ENCODE peak calls at places on chromosomes 3 and 15, in six cellular contexts. One of them, this sample, is unnamed.

GRCh38 chr3:148737104-148737525 is 39.4 kb downstream of the AGTR1 start:
- DNase-seq in M059J: no peak
- DNase-seq in HEK293T: no peak
- DNase-seq in ecto neural progenitor cell: no peak
- DNase-seq in stimulated activated CD4-positive, alpha-beta T cell treated with anti-CD3 and anti-CD28 coated beads, Interleukin-2, amount 100 ng/mL, for 24 hours: no peak
- DNase-seq in fibroblast of the conjunctiva: no peak
- DNase-seq in this sample: no peak

GRCh38 chr3:8800016-8800415 is 30.6 kb upstream of the OXTR start:
- DNase-seq in M059J: no peak
- DNase-seq in HEK293T: no peak
- DNase-seq in ecto neural progenitor cell: no peak
- DNase-seq in stimulated activated CD4-positive, alpha-beta T cell treated with anti-CD3 and anti-CD28 coated beads, Interleukin-2, amount 100 ng/mL, for 24 hours: no peak
- DNase-seq in fibroblast of the conjunctiva: no peak
- DNase-seq in this sample: no peak

GRCh38 chr3:150555859-150556436 is 9.4 kb downstream of the EIF2A start:
- DNase-seq in M059J: no peak
- DNase-seq in HEK293T: no peak
- DNase-seq in ecto neural progenitor cell: no peak
- DNase-seq in stimulated activated CD4-positive, alpha-beta T cell treated with anti-CD3 and anti-CD28 coated beads, Interleukin-2, amount 100 ng/mL, for 24 hours: no peak
- DNase-seq in fibroblast of the conjunctiva: no peak
- DNase-seq in this sample: no peak

GRCh38 chr15:67017318-67017717 is 48.1 kb upstream of the SMAD3 start:
- DNase-seq in M059J: no peak
- DNase-seq in HEK293T: no peak
- DNase-seq in ecto neural progenitor cell: no peak
- DNase-seq in stimulated activated CD4-positive, alpha-beta T cell treated with anti-CD3 and anti-CD28 coated beads, Interleukin-2, amount 100 ng/mL, for 24 hours: no peak
- DNase-seq in fibroblast of the conjunctiva: no peak
- DNase-seq in this sample: no peak

GRCh38 chr3:36444909-36445308 is 64.6 kb downstream of the STAC start:
- DNase-seq in M059J: peak; percentile 57
- DNase-seq in HEK293T: no peak
- DNase-seq in ecto neural progenitor cell: no peak
- DNase-seq in stimulated activated CD4-positive, alpha-beta T cell treated with anti-CD3 and anti-CD28 coated beads, Interleukin-2, amount 100 ng/mL, for 24 hours: no peak
- DNase-seq in fibroblast of the conjunctiva: no peak
- DNase-seq in this sample: no peak

GRCh38 chr3:25587094-25587493 is 77.6 kb downstream of the TOP2B start:
- DNase-seq in M059J: no peak
- DNase-seq in HEK293T: no peak
- DNase-seq in ecto neural progenitor cell: no peak
- DNase-seq in stimulated activated CD4-positive, alpha-beta T cell treated with anti-CD3 and anti-CD28 coated beads, Interleukin-2, amount 100 ng/mL, for 24 hours: no peak
- DNase-seq in fibroblast of the conjunctiva: no peak
- DNase-seq in this sample: no peak

GRCh38 chr3:187967982-187968381 is 186.0 kb upstream of the LPP start:
- DNase-seq in M059J: peak; percentile 66
- DNase-seq in HEK293T: no peak
- DNase-seq in ecto neural progenitor cell: no peak
- DNase-seq in stimulated activated CD4-positive, alpha-beta T cell treated with anti-CD3 and anti-CD28 coated beads, Interleukin-2, amount 100 ng/mL, for 24 hours: no peak
- DNase-seq in fibroblast of the conjunctiva: no peak
- DNase-seq in this sample: no peak

GRCh38 chr15:39699531-39700110 is 83.0 kb downstream of the FSIP1 start:
- DNase-seq in M059J: no peak
- DNase-seq in HEK293T: no peak
- DNase-seq in ecto neural progenitor cell: no peak
- DNase-seq in stimulated activated CD4-positive, alpha-beta T cell treated with anti-CD3 and anti-CD28 coated beads, Interleukin-2, amount 100 ng/mL, for 24 hours: no peak
- DNase-seq in fibroblast of the conjunctiva: no peak
- DNase-seq in this sample: no peak

GRCh38 chr3:54062546-54062945 is 59.8 kb upstream of the CACNA2D3 start:
- DNase-seq in M059J: no peak
- DNase-seq in HEK293T: no peak
- DNase-seq in ecto neural progenitor cell: no peak
- DNase-seq in stimulated activated CD4-positive, alpha-beta T cell treated with anti-CD3 and anti-CD28 coated beads, Interleukin-2, amount 100 ng/mL, for 24 hours: no peak
- DNase-seq in fibroblast of the conjunctiva: no peak
- DNase-seq in this sample: no peak

GRCh38 chr15:40042791-40043320 is 3.9 kb upstream of the SRP14 start:
- DNase-seq in M059J: no peak
- DNase-seq in HEK293T: no peak
- DNase-seq in ecto neural progenitor cell: no peak
- DNase-seq in stimulated activated CD4-positive, alpha-beta T cell treated with anti-CD3 and anti-CD28 coated beads, Interleukin-2, amount 100 ng/mL, for 24 hours: no peak
- DNase-seq in fibroblast of the conjunctiva: no peak
- DNase-seq in this sample: no peak

GRCh38 chr15:52392008-52392687 is 96.5 kb upstream of the MYO5C start:
- DNase-seq in M059J: peak; percentile 90
- DNase-seq in HEK293T: no peak
- DNase-seq in ecto neural progenitor cell: no peak
- DNase-seq in stimulated activated CD4-positive, alpha-beta T cell treated with anti-CD3 and anti-CD28 coated beads, Interleukin-2, amount 100 ng/mL, for 24 hours: no peak
- DNase-seq in fibroblast of the conjunctiva: peak; percentile 12
- DNase-seq in this sample: no peak

GRCh38 chr3:65549626-65549959 is 489.1 kb downstream of the MAGI1 start:
- DNase-seq in M059J: no peak
- DNase-seq in HEK293T: no peak
- DNase-seq in ecto neural progenitor cell: no peak
- DNase-seq in stimulated activated CD4-positive, alpha-beta T cell treated with anti-CD3 and anti-CD28 coated beads, Interleukin-2, amount 100 ng/mL, for 24 hours: no peak
- DNase-seq in fibroblast of the conjunctiva: no peak
- DNase-seq in this sample: no peak

GRCh38 chr3:55619186-55619808 is 132.2 kb upstream of the WNT5A start:
- DNase-seq in M059J: no peak
- DNase-seq in HEK293T: no peak
- DNase-seq in ecto neural progenitor cell: no peak
- DNase-seq in stimulated activated CD4-positive, alpha-beta T cell treated with anti-CD3 and anti-CD28 coated beads, Interleukin-2, amount 100 ng/mL, for 24 hours: no peak
- DNase-seq in fibroblast of the conjunctiva: no peak
- DNase-seq in this sample: no peak

GRCh38 chr3:171044828-171045793 is 18.6 kb upstream of the SLC2A2 start:
- DNase-seq in M059J: peak; percentile 52
- DNase-seq in HEK293T: no peak
- DNase-seq in ecto neural progenitor cell: no peak
- DNase-seq in stimulated activated CD4-positive, alpha-beta T cell treated with anti-CD3 and anti-CD28 coated beads, Interleukin-2, amount 100 ng/mL, for 24 hours: no peak
- DNase-seq in fibroblast of the conjunctiva: peak; percentile 40
- DNase-seq in this sample: no peak

GRCh38 chr3:35739964-35740527 is 100.7 kb downstream of the ARPP21 start:
- DNase-seq in M059J: no peak
- DNase-seq in HEK293T: no peak
- DNase-seq in ecto neural progenitor cell: no peak
- DNase-seq in stimulated activated CD4-positive, alpha-beta T cell treated with anti-CD3 and anti-CD28 coated beads, Interleukin-2, amount 100 ng/mL, for 24 hours: no peak
- DNase-seq in fibroblast of the conjunctiva: no peak
- DNase-seq in this sample: no peak

GRCh38 chr3:37861540-37862051 is at the start of gene CTDSPL:
- DNase-seq in M059J: peak; percentile 30
- DNase-seq in HEK293T: peak; percentile 67
- DNase-seq in ecto neural progenitor cell: peak; percentile 73
- DNase-seq in stimulated activated CD4-positive, alpha-beta T cell treated with anti-CD3 and anti-CD28 coated beads, Interleukin-2, amount 100 ng/mL, for 24 hours: peak; percentile 36
- DNase-seq in fibroblast of the conjunctiva: no peak
- DNase-seq in this sample: peak; percentile 29